ENCODE peak calls at places on chromosomes 1 and 21, in five cellular contexts. Q, T, U, J and I are unnamed samples. For H4K20me1 and H3K4me1, the result is how much of the 10 kb centered on the place peaks cover.

GRCh38 chr1:17605582-17606344 is 66.3 kb downstream of the ARHGEF10L start:
- DNase-seq in J (peak), Q (no peak), U (no peak), T (no peak), I (no peak)

GRCh38 chr1:116330342-116330652 is 42.7 kb upstream of the ATP1A1 start:
- DNase-seq in U (no peak), T (no peak), J (no peak), Q (no peak), I (no peak)

GRCh38 chr21:43609501-43610340 is 49.6 kb downstream of the HSF2BP start:
- DNase-seq in U (peak), Q (no peak), T (no peak), J (peak), I (no peak)

GRCh38 chr1:150383629-150384318 is 19.8 kb downstream of the RPRD2 start:
- DNase-seq in J (no peak), T (no peak), U (no peak), Q (no peak), I (no peak)

GRCh38 chr21:26140185-26140584 is 30.4 kb downstream of the APP start:
- DNase-seq in J (peak), U (peak), T (no peak), Q (no peak), I (no peak)

GRCh38 chr21:36478941-36479340 is 981 bp downstream of the CLDN14 start:
- DNase-seq in Q (no peak), U (no peak), J (no peak), T (peak), I (peak)

GRCh38 chr1:54384921-54385726 is 21.1 kb downstream of the SSBP3 start:
- DNase-seq in U (no peak), T (no peak), J (no peak), Q (no peak), I (no peak)

GRCh38 chr1:179810367-179810715 is 67.2 kb downstream of the FAM163A start:
- DNase-seq in J (no peak), U (no peak), T (no peak), Q (no peak), I (no peak)

GRCh38 chr1:9338354-9339250 is 45.9 kb downstream of the SPSB1 start:
- DNase-seq in Q (no peak), U (no peak), J (no peak), T (no peak), I (no peak)

GRCh38 chr1:9343269-9343668 is 50.6 kb downstream of the SPSB1 start:
- DNase-seq in T (no peak), J (no peak), U (no peak), Q (no peak), I (no peak)

GRCh38 chr1:9340864-9341263 is 48.2 kb downstream of the SPSB1 start:
- DNase-seq in J (no peak), T (no peak), U (no peak), Q (no peak), I (no peak)

GRCh38 chr1:9340172-9340854 is 47.6 kb downstream of the SPSB1 start:
- DNase-seq in Q (no peak), U (no peak), T (no peak), J (peak), I (no peak)

GRCh38 chr1:9341301-9341845 is 48.7 kb downstream of the SPSB1 start:
- DNase-seq in J (no peak), Q (no peak), U (no peak), T (no peak), I (no peak)
- H4K20me1 ChIP-seq in J (under half), Q (under half), U (under half), T (under half), I (under half)

GRCh38 chr1:154845174-154845573 is 24.9 kb downstream of the KCNN3 start:
- DNase-seq in U (no peak), T (no peak), J (no peak), Q (no peak), I (no peak)

GRCh38 chr1:154847891-154848290 is 22.2 kb downstream of the KCNN3 start:
- DNase-seq in J (no peak), T (no peak), Q (no peak), U (no peak), I (no peak)

GRCh38 chr1:154848983-154849382 is 21.1 kb downstream of the KCNN3 start:
- DNase-seq in J (no peak), Q (no peak), T (no peak), U (no peak), I (no peak)

GRCh38 chr1:154845879-154846278 is 24.2 kb downstream of the KCNN3 start:
- DNase-seq in Q (no peak), T (no peak), J (no peak), U (no peak), I (no peak)

GRCh38 chr1:154846921-154847442 is 23.1 kb downstream of the KCNN3 start:
- DNase-seq in T (no peak), J (no peak), Q (no peak), U (no peak), I (no peak)
- H3K4me1 ChIP-seq in T (under half), J (under half), Q (half or more), U (under half), I (under half)

GRCh38 chr1:202282017-202282335 is 59.8 kb downstream of the UBE2T start:
- DNase-seq in J (no peak), T (no peak), U (no peak), Q (no peak), I (no peak)
- H3K4me2 ChIP-seq in J (no peak), T (no peak), U (no peak), Q (no peak), I (no peak)

GRCh38 chr1:206698011-206698410 is 13.3 kb downstream of the MAPKAPK2 start:
- DNase-seq in J (no peak), Q (no peak), T (no peak), U (no peak), I (no peak)
- H4K20me1 ChIP-seq in J (under half), Q (under half), T (half or more), U (under half), I (half or more)

DNA sequence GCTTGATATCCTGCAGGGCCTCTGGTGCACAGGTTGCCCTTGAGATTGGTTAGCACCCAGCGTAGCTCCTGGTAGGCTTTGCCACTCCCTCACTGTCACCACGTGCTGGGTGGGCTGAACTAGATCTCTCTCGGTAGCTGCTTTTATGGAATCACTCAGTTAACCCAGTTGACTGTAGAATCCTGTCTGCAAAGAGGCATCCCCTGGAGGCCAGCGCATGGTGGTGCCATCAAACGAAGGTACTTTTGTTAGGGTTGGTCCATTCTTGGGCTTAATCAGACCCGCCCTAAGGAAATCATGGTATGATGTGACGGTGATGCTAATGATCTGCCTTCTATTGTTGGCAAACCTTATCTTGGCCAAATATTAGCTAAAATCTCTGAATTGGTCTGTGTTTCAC is 153.4 kb downstream of the GALNT2 start:
- DNase-seq in Q (no peak), J (no peak), U (no peak), T (peak), I (no peak)
- H3K4me1 ChIP-seq in Q (under half), J (under half), U (under half), T (under half), I (under half)

GRCh38 chr1:110208916-110209650 is 1.0 kb upstream of the KCNC4 start:
- DNase-seq in Q (no peak), U (no peak), T (peak), J (no peak), I (peak)
- H3K4me2 ChIP-seq in Q (peak), U (peak), T (peak), J (peak), I (peak)